ENCODE peak calls at places on chromosome 9, in four cellular contexts. S is fibroblast of pulmonary artery, G is IMR-90, H is spleen. X is an unnamed sample.

GRCh38 chr9:101275671-101276250 is 109.0 kb downstream of the BAAT start:
- DNase-seq in S (no peak), G (no peak), H (no peak), X (no peak)

GRCh38 chr9:98993570-98993945 is 49.9 kb downstream of the COL15A1 start:
- DNase-seq in S (no peak), G (no peak), H (no peak), X (no peak)

GRCh38 chr9:107422189-107422802 is 67.3 kb downstream of the KLF4 start:
- DNase-seq in S (peak), G (peak), H (peak), X (no peak)

GRCh38 chr9:101791938-101792337 is 53.5 kb upstream of the GRIN3A start:
- DNase-seq in S (peak), G (no peak), H (no peak), X (no peak)

GRCh38 chr9:116737137-116737546 is 50.0 kb downstream of the TRIM32 start:
- DNase-seq in S (peak), G (peak), H (peak), X (peak)

GRCh38 chr9:74865177-74865576 is 22.5 kb downstream of the TRPM6 start:
- DNase-seq in S (no peak), G (no peak), H (no peak), X (no peak)

GRCh38 chr9:78167356-78167755 is 68.5 kb upstream of the CEP78 start:
- DNase-seq in S (peak), G (no peak), H (no peak), X (no peak)

GRCh38 chr9:36486454-36486932 is 86.2 kb upstream of the MELK start:
- DNase-seq in S (peak), G (peak), H (no peak), X (no peak)

GRCh38 chr9:70444904-70445303 is 30.4 kb upstream of the KLF9 start:
- DNase-seq in S (no peak), G (peak), H (no peak), X (no peak)

GRCh38 chr9:589723-590122 is 251.8 kb upstream of the DMRT1 start:
- DNase-seq in S (peak), G (peak), H (no peak), X (no peak)

GRCh38 chr9:90309809-90310522 is 332.7 kb downstream of the DIRAS2 start:
- DNase-seq in S (no peak), G (no peak), H (no peak), X (no peak)

GRCh38 chr9:83081846-83082245 is 18.9 kb upstream of the RASEF start:
- DNase-seq in S (no peak), G (no peak), H (no peak), X (no peak)

GRCh38 chr9:95874303-95874988 is 1.0 kb upstream of the ERCC6L2 start:
- DNase-seq in S (peak), G (peak), H (no peak), X (no peak)

GRCh38 chr9:93303258-93303771 is 119.4 kb downstream of the WNK2 start:
- DNase-seq in S (no peak), G (no peak), H (peak), X (no peak)

GRCh38 chr9:108316633-108317032 is 539.2 kb downstream of the ACTL7B start:
- DNase-seq in S (no peak), G (no peak), H (no peak), X (no peak)

GRCh38 chr9:31119882-31120481 is 1264.5 kb upstream of the ACO1 start:
- DNase-seq in S (peak), G (no peak), H (no peak), X (no peak)

GRCh38 chr9:75163764-75164163 is 75.5 kb downstream of the OSTF1 start:
- DNase-seq in S (no peak), G (no peak), H (no peak), X (no peak)

GRCh38 chr9:135163023-135163780 is 75.7 kb downstream of the OLFM1 start:
- DNase-seq in S (no peak), G (no peak), H (no peak), X (no peak)

GRCh38 chr9:80789831-80790230 is 899.5 kb downstream of the TLE1 start:
- DNase-seq in S (no peak), G (no peak), H (no peak), X (no peak)
- TF ChIP-seq CTCF in S (no peak), G (no peak), H (no peak), X (no peak)

DNA sequence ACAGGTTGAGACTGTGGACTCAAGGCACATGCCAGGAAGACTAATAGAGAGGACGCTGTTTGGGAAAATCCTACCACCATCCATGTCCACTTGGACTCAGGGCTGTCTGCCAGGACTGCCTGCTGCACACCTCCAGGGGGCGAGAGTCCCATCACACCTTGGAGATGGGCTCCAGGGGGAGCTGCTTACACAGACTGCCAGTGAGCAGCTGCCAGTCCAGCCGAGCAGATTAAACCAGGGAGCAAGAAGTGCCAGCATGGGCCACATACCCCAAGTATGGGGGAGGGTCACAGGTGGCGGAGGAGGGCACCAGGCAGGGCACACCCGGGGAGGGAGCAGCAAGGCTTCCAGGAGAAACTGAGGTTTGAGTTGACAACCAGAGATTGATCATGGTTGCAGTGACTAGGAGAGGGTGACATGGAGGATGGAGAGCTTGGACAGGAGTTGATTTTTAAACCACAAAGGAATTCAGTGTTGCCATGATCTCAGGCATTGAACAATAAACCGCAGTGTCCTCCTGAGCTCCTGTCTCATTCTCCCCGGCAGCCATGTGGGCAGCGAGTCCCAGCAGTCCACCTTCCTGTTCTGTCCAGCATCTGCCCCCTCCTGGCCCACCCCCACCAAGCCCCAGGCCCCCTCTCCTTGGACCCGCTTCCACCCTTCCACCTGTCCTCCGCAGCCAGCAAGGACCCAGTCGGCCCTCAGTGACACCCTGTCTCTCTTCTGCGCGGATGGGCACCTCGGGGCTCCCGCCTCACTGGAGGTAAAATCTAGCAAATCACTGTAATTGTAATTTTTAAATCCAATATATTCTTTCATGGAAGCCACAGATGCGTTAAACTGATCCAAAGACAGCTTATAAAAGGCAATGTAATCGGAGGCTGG is 3.1 kb upstream of the VAV2 start:
- DNase-seq in S (no peak), G (no peak), H (peak), X (no peak)
- TF ChIP-seq CTCF in S (peak), G (peak), H (no peak), X (peak)

DNA sequence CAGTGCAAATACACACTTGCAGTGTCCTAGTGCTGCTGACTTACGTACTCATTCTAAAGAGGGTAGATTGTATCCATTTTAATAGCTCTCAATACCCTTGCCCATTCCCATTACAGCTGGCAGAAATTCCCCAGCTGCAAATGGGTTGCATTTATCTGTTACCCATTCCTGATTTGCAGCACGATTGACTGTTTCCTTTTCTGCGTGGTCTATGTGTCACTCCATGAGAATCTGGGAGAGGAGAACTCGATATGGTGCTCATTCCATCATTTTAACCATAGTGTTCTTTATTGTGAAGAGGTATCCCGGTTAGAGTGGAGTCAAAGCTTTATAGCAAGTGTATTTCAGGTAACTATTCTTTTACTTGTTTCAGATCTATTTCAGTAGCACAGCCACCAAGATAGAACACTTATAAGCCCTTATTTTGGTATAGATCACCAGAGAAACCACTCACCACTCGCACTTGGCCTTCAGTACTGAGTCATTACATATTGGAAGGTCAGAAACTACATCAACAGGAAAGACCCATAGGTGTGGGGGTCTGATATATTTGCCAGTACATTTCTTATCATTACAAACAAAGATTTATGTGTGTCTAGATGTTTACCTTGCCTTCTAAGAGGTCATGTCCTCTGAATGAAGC is 139.5 kb downstream of the MUSK start:
- DNase-seq in S (no peak), G (peak), H (no peak), X (no peak)
- TF ChIP-seq CTCF in S (no peak), G (no peak), H (no peak), X (no peak)

DNA sequence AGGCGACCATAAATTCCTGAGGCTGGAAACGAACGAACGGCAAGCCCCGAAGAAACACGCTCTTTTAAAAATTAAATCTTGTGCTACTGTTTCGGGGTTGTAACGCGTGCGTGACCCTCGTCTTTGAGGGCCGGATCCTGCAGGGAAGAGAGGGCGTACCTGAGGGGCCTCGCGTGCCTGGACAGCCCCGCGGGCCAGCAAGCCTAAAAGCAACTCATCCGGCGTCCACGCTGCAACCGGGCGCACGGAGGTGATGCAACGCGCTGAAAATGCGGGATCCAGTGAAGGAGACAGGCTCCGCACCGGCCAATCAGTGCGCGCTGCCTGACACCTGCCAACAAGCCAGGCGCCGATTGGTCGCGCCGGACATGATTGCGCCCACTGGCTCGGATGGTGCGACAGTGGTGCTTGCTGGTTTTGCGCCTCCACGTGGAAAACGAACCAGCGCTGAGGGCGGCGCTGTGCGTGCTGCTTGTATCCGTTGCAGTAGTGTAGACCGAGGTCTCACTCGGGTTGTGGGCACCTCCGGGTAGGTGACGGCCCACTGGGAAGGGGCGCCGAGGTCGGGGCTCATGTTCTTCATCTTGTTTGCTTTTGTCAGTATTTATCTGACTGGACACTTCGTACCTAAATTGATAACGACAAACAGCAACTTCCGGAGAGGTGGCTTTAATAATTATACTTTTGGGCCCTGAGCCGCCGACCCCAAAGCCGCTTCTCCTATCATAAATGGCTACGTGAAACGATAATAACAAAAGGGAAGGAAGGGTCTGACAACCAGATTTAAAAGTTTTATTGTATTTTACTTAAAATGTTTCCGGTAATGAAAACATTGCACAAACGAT is at the start of gene IARS1:
- DNase-seq in S (peak), G (peak), H (peak), X (peak)
- TF ChIP-seq CTCF in S (peak), G (peak), H (peak), X (peak)

DNA sequence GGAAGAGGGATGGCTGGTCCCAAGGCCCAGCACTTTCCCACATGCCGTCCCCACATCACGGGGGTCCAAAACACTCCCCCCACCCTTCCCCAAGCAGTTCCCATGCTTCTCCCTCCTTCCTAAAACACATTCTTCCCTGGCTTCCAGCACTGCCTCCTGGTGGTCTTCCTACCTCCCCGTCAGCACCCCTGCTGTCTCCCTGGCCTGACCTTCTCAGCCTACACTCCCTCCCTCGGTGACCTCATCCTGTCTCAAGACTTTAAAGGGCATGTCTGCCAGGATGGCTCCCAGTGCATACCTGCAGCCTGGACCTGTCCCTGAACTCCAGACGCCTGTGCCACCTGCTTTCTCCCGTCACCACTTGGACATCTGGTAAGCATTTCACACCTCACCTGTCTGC is 4.3 kb upstream of the NCS1 start:
- DNase-seq in S (no peak), G (no peak), H (no peak), X (no peak)
- TF ChIP-seq CTCF in S (peak), G (no peak), H (no peak), X (no peak)

GRCh38 chr9:2337131-2337530 is 284.5 kb upstream of the VLDLR start:
- DNase-seq in S (no peak), G (no peak), H (no peak), X (no peak)

GRCh38 chr9:2337602-2338001 is 284.0 kb upstream of the VLDLR start:
- DNase-seq in S (no peak), G (no peak), H (no peak), X (no peak)

GRCh38 chr9:2335260-2335659 is 286.3 kb upstream of the VLDLR start:
- DNase-seq in S (no peak), G (no peak), H (no peak), X (no peak)

GRCh38 chr9:2338770-2339169 is 282.8 kb upstream of the VLDLR start:
- DNase-seq in S (no peak), G (peak), H (no peak), X (no peak)

DNA sequence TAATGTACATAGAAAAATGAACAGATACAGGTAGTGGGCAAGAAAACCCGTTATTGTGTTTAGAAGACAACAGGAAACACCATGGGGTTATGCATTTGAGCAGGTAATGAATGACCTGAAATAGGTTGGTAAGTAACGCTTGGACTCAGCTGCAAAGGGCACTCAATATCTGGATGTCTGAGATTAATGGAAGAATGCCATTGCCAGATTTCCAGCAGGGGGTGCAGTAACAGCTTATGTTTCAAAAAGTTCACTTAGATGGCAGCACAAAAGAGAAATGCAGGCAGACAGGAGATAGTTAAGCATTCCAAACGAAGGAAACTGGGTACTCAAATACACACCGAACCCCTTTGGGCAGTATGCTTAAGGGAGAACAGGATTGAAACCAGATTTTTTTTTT is 285.5 kb upstream of the VLDLR start:
- DNase-seq in S (peak), G (peak), H (no peak), X (no peak)
- TF ChIP-seq CTCF in S (peak), G (no peak), H (no peak), X (peak)

GRCh38 chr9:132630116-132630515 is 39.7 kb downstream of the DDX31 start:
- DNase-seq in S (no peak), G (no peak), H (no peak), X (no peak)

GRCh38 chr9:132632426-132632825 is 37.4 kb downstream of the DDX31 start:
- DNase-seq in S (no peak), G (no peak), H (no peak), X (no peak)

GRCh38 chr9:132630811-132631210 is 39.0 kb downstream of the DDX31 start:
- DNase-seq in S (no peak), G (no peak), H (no peak), X (no peak)

GRCh38 chr9:132631685-132632084 is 38.1 kb downstream of the DDX31 start:
- DNase-seq in S (peak), G (no peak), H (no peak), X (no peak)

GRCh38 chr9:132631280-132631679 is 38.5 kb downstream of the DDX31 start:
- DNase-seq in S (no peak), G (peak), H (no peak), X (no peak)
- TF ChIP-seq CTCF in S (no peak), G (no peak), H (no peak), X (no peak)

DNA sequence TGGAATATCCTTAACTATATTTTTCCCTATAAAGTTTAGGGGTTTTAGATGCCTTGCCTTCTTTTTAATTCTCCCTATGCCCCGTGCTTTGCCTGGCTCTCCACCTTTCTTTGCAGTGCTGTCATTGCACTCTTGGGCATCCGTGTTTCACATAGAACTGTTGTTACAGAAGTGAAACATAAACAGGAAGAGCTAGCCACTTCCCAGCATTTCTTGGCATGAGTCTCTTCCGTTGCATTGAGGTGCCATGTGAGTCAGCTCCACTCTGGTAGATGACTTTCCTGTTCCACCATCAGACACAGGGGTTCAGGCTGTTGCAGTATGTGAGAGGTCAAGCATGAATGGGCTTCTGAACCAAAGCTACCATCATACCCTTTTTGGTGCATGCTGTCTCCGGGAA is 73.4 kb downstream of the ANGPTL2 start:
- DNase-seq in S (peak), G (peak), H (no peak), X (no peak)
- TF ChIP-seq CTCF in S (peak), G (peak), H (peak), X (no peak)

X was measured in D721Med.